ENCODE peak calls at places on chromosomes 12 and 14, in nine cellular contexts. H, R, B, N, P, M, O, F and Z are unnamed samples.

GRCh38 chr14:51333901-51334432 is 93.9 kb downstream of the TMX1 start:
- DNase-seq in N (no peak), O (no peak), M (no peak), H (no peak), R (no peak), B (no peak), P (no peak), F (no peak), Z (no peak)

GRCh38 chr14:53613404-53614253 is 343.0 kb downstream of the BMP4 start:
- DNase-seq in F (peak), B (no peak), M (peak), H (peak), P (peak), O (no peak), R (no peak), N (peak), Z (no peak)

GRCh38 chr14:72247896-72248295 is 315.7 kb downstream of the RGS6 start:
- DNase-seq in F (no peak), P (no peak), H (no peak), N (no peak), M (no peak), O (no peak), R (no peak), B (no peak), Z (no peak)

GRCh38 chr14:36510078-36510799 is 9.8 kb downstream of the NKX2-1 start:
- DNase-seq in B (no peak), M (no peak), H (no peak), F (peak), P (no peak), R (no peak), O (no peak), N (no peak), Z (no peak)

GRCh38 chr12:116863275-116863767 is 17.9 kb downstream of the HRK start:
- DNase-seq in O (peak), F (peak), R (no peak), N (no peak), P (no peak), B (no peak), H (peak), M (no peak), Z (no peak)

GRCh38 chr12:96240251-96240650 is 46.1 kb downstream of the ELK3 start:
- DNase-seq in R (no peak), M (no peak), O (no peak), P (no peak), N (no peak), F (no peak), H (no peak), B (no peak), Z (no peak)

GRCh38 chr12:87384226-87384625 is 645.0 kb downstream of the C12orf50 start:
- DNase-seq in H (no peak), M (no peak), B (no peak), P (no peak), O (no peak), F (no peak), N (no peak), R (no peak), Z (no peak)

GRCh38 chr14:75690010-75690409 is 29.0 kb downstream of the TTLL5 start:
- DNase-seq in F (no peak), B (no peak), N (no peak), M (no peak), P (no peak), O (no peak), H (no peak), R (no peak), Z (no peak)

GRCh38 chr12:76183459-76184186 is 99.1 kb upstream of the NAP1L1 start:
- DNase-seq in O (no peak), H (no peak), R (no peak), P (peak), F (peak), B (no peak), M (peak), N (peak), Z (no peak)

GRCh38 chr12:26287666-26288408 is 92.5 kb downstream of the SSPN start:
- DNase-seq in R (no peak), F (no peak), M (no peak), N (no peak), H (no peak), P (peak), B (no peak), O (no peak), Z (no peak)

GRCh38 chr14:52553002-52553670 is 500 bp downstream of the GPR137C start:
- DNase-seq in P (peak), O (peak), F (peak), M (peak), N (peak), B (no peak), H (peak), R (peak), Z (peak)

GRCh38 chr12:116739381-116739887 is 1.3 kb downstream of the RNFT2 start:
- DNase-seq in B (no peak), P (no peak), R (no peak), F (no peak), M (no peak), N (no peak), O (no peak), H (no peak), Z (no peak)

GRCh38 chr12:26937443-26937862 is 328 bp downstream of the INTS13 start:
- DNase-seq in O (no peak), P (no peak), R (no peak), B (no peak), M (no peak), F (no peak), N (no peak), H (no peak), Z (no peak)

GRCh38 chr14:101843665-101844064 is 82.2 kb downstream of the PPP2R5C start:
- DNase-seq in P (no peak), N (peak), F (no peak), M (peak), H (peak), O (no peak), B (no peak), R (peak), Z (no peak)
- TF ChIP-seq CTCF in P (peak), N (peak), F (peak), M (peak), H (peak), O (peak), B (peak), R (peak), Z (no peak)

DNA sequence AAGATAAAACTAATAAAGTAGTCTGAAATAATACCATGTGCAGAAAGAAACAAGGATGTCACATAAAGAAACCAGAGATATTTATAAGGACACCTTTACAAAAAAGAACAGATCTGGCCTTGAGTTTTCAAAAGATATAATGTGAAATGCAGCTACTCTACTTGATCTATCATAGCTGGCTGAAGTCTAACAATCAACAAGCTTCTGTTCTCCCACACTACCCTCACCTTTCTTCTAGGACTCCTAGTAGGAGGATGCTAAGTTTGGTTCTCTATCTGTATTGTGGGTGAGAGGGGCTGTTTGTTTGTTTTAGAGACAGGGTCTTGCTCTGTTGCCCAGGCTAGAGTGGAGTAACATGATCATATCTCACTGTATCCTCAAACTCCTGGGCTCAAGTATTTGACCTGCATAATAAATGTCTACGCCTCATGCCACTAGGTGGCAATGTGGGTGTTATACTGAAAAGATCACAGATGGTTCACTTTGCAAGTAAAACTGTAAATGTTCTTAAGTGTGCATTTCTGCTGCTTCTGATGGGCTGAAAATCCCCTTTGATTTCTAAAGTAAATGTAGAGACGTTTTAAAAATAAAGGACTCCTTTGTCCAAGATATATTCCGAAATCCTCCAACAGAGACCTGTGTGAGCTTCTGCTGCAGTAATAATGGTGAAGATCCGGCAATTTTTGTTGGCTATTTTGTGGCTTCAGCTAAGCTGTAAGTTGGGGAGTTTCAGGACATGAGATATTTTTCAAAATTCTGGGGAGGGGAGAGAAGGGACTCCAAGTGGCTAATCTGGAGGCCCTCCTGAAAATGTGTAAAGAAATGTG is 269.3 kb downstream of the DAD1 start:
- DNase-seq in O (peak), H (peak), N (peak), M (peak), P (peak), R (peak), B (no peak), F (peak), Z (no peak)
- TF ChIP-seq CTCF in O (peak), H (peak), N (peak), M (peak), P (peak), R (no peak), B (peak), F (peak), Z (peak)

GRCh38 chr12:48157016-48157888 is at the start of gene ASB8:
- DNase-seq in H (peak), R (peak), N (peak), F (peak), M (peak), P (peak), B (peak), O (peak), Z (peak)
- TF ChIP-seq CTCF in H (peak), R (peak), N (peak), F (peak), M (peak), P (peak), B (peak), O (no peak), Z (peak)

GRCh38 chr12:94849411-94849976 is 154.0 kb downstream of the NDUFA12 start:
- DNase-seq in P (no peak), F (no peak), B (no peak), N (no peak), R (no peak), M (no peak), H (no peak), O (no peak), Z (no peak)
- TF ChIP-seq CTCF in P (no peak), F (no peak), B (no peak), N (no peak), R (no peak), M (no peak), H (no peak), O (no peak), Z (no peak)

GRCh38 chr12:41205070-41205715 is 17.1 kb downstream of the PDZRN4 start:
- DNase-seq in F (no peak), M (no peak), N (no peak), B (no peak), H (no peak), P (peak), O (no peak), R (no peak), Z (no peak)
- TF ChIP-seq CTCF in F (no peak), M (no peak), N (no peak), B (no peak), H (no peak), P (no peak), O (no peak), R (no peak), Z (no peak)

GRCh38 chr12:884746-885414 is 64.6 kb downstream of the RAD52 start:
- DNase-seq in N (no peak), M (no peak), O (no peak), H (no peak), P (no peak), B (no peak), R (no peak), F (no peak), Z (no peak)
- TF ChIP-seq CTCF in N (no peak), M (no peak), O (no peak), H (no peak), P (no peak), B (no peak), R (no peak), F (no peak), Z (no peak)